ENCODE peak calls at places on chromosomes 2 and 18, in nine cellular contexts. O is A549, A is GM12878, L is ovary, K is sigmoid colon, C is K562, X is transverse colon, P is upper lobe of left lung, H is H1. S is an unnamed sample. For H3K4me1, the result is how much of the 10 kb centered on the place peaks cover.

GRCh38 chr2:218819103-218819502 is 12.5 kb downstream of the PRKAG3 start:
- DNase-seq in O (no peak), A (no peak), L (no peak), K (no peak), C (no peak), X (no peak), P (no peak), H (no peak), S (no peak)

GRCh38 chr2:210460863-210461227 is 15.7 kb downstream of the LANCL1 start:
- DNase-seq in O (no peak), A (no peak), L (no peak), K (no peak), C (no peak), X (no peak), P (no peak), H (no peak), S (no peak)

GRCh38 chr2:10557506-10558265 is 109.6 kb upstream of the ODC1 start:
- DNase-seq in O (no peak), A (no peak), L (no peak), K (no peak), C (no peak), X (no peak), P (peak), H (no peak), S (no peak)

GRCh38 chr2:138964413-138964812 is 184.2 kb upstream of the NXPH2 start:
- DNase-seq in O (no peak), A (no peak), L (no peak), K (no peak), C (no peak), X (no peak), P (no peak), H (no peak), S (no peak)

GRCh38 chr2:25421289-25421688 is 79.6 kb upstream of the DNMT3A start:
- DNase-seq in O (no peak), A (no peak), L (no peak), K (no peak), C (no peak), X (no peak), P (no peak), H (no peak), S (no peak)

GRCh38 chr18:49697049-49697448 is 116.3 kb downstream of the ACAA2 start:
- DNase-seq in O (no peak), A (no peak), L (no peak), K (no peak), C (no peak), X (no peak), P (no peak), H (no peak), S (no peak)

GRCh38 chr2:218332920-218333645 is 23.6 kb upstream of the CATIP start:
- DNase-seq in O (no peak), A (no peak), L (no peak), K (no peak), C (peak), X (no peak), P (no peak), H (no peak), S (no peak)

GRCh38 chr2:240465765-240466578 is 30.5 kb downstream of the GPC1 start:
- DNase-seq in O (no peak), A (no peak), L (peak), K (peak), C (no peak), X (peak), P (peak), H (no peak), S (no peak)

GRCh38 chr2:220528180-220528579 is 900.8 kb downstream of the SLC4A3 start:
- DNase-seq in O (no peak), A (no peak), L (no peak), K (no peak), C (no peak), X (no peak), P (no peak), H (no peak), S (no peak)

GRCh38 chr18:40911582-40912254 is 1043.3 kb upstream of the PIK3C3 start:
- DNase-seq in O (no peak), A (no peak), L (no peak), K (no peak), C (no peak), X (no peak), P (no peak), H (no peak), S (no peak)

GRCh38 chr2:180048256-180048655 is 41.2 kb upstream of the CWC22 start:
- DNase-seq in O (no peak), A (no peak), L (no peak), K (no peak), C (no peak), X (no peak), P (no peak), H (no peak), S (no peak)

GRCh38 chr18:59509477-59510173 is 150.6 kb upstream of the LMAN1 start:
- DNase-seq in O (no peak), A (no peak), L (peak), K (peak), C (no peak), X (peak), P (no peak), H (no peak), S (peak)

GRCh38 chr2:207122914-207123744 is 42.6 kb downstream of the KLF7 start:
- DNase-seq in O (no peak), A (no peak), L (no peak), K (no peak), C (no peak), X (no peak), P (no peak), H (no peak), S (no peak)

GRCh38 chr2:68828887-68829708 is 42.1 kb downstream of the BMP10 start:
- DNase-seq in O (peak), A (no peak), L (peak), K (peak), C (peak), X (peak), P (peak), H (no peak), S (peak)

GRCh38 chr2:215189393-215189792 is 51.0 kb upstream of the ABCA12 start:
- DNase-seq in O (no peak), A (no peak), L (no peak), K (no peak), C (no peak), X (no peak), P (no peak), H (no peak), S (no peak)

GRCh38 chr2:71938659-71939587 is 208.7 kb downstream of the CYP26B1 start:
- DNase-seq in O (no peak), A (no peak), L (no peak), K (no peak), C (no peak), X (peak), P (no peak), H (peak), S (no peak)

GRCh38 chr18:78069784-78070664 is 820.4 kb downstream of the GALR1 start:
- DNase-seq in O (no peak), A (no peak), L (no peak), K (peak), C (no peak), X (peak), P (no peak), H (no peak), S (peak)

GRCh38 chr2:148876589-148877402 is 1.8 kb downstream of the KIF5C start:
- DNase-seq in O (no peak), A (no peak), L (peak), K (no peak), C (peak), X (peak), P (peak), H (peak), S (no peak)

GRCh38 chr2:74747411-74748080 is 86.4 kb upstream of the HK2 start:
- DNase-seq in O (no peak), A (no peak), L (peak), K (no peak), C (no peak), X (no peak), P (no peak), H (no peak), S (no peak)

GRCh38 chr18:36427369-36427768 is 129.9 kb downstream of the FHOD3 start:
- DNase-seq in O (no peak), A (no peak), L (no peak), K (no peak), C (no peak), X (no peak), P (no peak), H (no peak), S (no peak)

GRCh38 chr2:224646242-224646846 is 61.2 kb upstream of the CUL3 start:
- DNase-seq in O (peak), A (no peak), L (no peak), K (no peak), C (peak), X (no peak), P (no peak), H (no peak), S (no peak)

GRCh38 chr2:80256396-80257167 is 48.0 kb downstream of the LRRTM1 start:
- DNase-seq in O (no peak), A (no peak), L (no peak), K (no peak), C (peak), X (no peak), P (no peak), H (no peak), S (no peak)

GRCh38 chr2:187915810-187916209 is 361.6 kb upstream of the TFPI start:
- DNase-seq in O (no peak), A (no peak), L (no peak), K (no peak), C (no peak), X (no peak), P (no peak), H (no peak), S (no peak)

GRCh38 chr2:217934321-217935131 is 68.3 kb downstream of the TNS1 start:
- DNase-seq in O (peak), A (no peak), L (no peak), K (peak), C (no peak), X (peak), P (no peak), H (no peak), S (peak)

GRCh38 chr18:45839415-45840395 is 14.2 kb downstream of the SIGLEC15 start:
- DNase-seq in O (no peak), A (no peak), L (no peak), K (no peak), C (peak), X (no peak), P (no peak), H (peak), S (no peak)

GRCh38 chr18:36688020-36688965 is 140.5 kb downstream of the TPGS2 start:
- DNase-seq in O (peak), A (peak), L (peak), K (no peak), C (peak), X (peak), P (no peak), H (peak), S (peak)

GRCh38 chr2:72862239-72862988 is 24.8 kb upstream of the SPR start:
- DNase-seq in O (peak), A (peak), L (peak), K (peak), C (peak), X (peak), P (peak), H (peak), S (peak)

GRCh38 chr2:201709747-201710146 is 11.3 kb upstream of the MPP4 start:
- DNase-seq in O (no peak), A (no peak), L (no peak), K (no peak), C (peak), X (no peak), P (no peak), H (no peak), S (no peak)

GRCh38 chr2:6545336-6545735 is 320.4 kb downstream of the CMPK2 start:
- DNase-seq in O (no peak), A (no peak), L (no peak), K (no peak), C (no peak), X (no peak), P (no peak), H (no peak), S (no peak)

GRCh38 chr2:86498468-86499260 is 57.5 kb downstream of the KDM3A start:
- DNase-seq in O (no peak), A (no peak), L (no peak), K (no peak), C (no peak), X (no peak), P (no peak), H (no peak), S (no peak)

GRCh38 chr2:73759904-73760303 is 20.0 kb downstream of the DUSP11 start:
- DNase-seq in O (no peak), A (no peak), L (no peak), K (no peak), C (no peak), X (no peak), P (no peak), H (no peak), S (no peak)

GRCh38 chr2:26922638-26923466 is 47.6 kb upstream of the MAPRE3 start:
- DNase-seq in O (peak), A (no peak), L (peak), K (peak), C (peak), X (peak), P (no peak), H (no peak), S (peak)

GRCh38 chr2:106596844-106597243 is 109.7 kb downstream of the CD8B2 start:
- DNase-seq in O (peak), A (no peak), L (no peak), K (no peak), C (peak), X (no peak), P (no peak), H (no peak), S (no peak)

GRCh38 chr18:70124139-70124538 is 81.3 kb downstream of the RTTN start:
- DNase-seq in O (no peak), A (no peak), L (no peak), K (no peak), C (no peak), X (no peak), P (no peak), H (no peak), S (no peak)

GRCh38 chr18:59388180-59388579 is 29.1 kb upstream of the LMAN1 start:
- DNase-seq in O (no peak), A (no peak), L (no peak), K (no peak), C (no peak), X (no peak), P (no peak), H (no peak), S (no peak)

GRCh38 chr2:70461414-70461813 is 92.2 kb downstream of the TGFA start:
- DNase-seq in O (no peak), A (no peak), L (no peak), K (no peak), C (no peak), X (no peak), P (no peak), H (no peak), S (no peak)

GRCh38 chr2:229240984-229241491 is 30.0 kb downstream of the PID1 start:
- DNase-seq in O (no peak), A (no peak), L (no peak), K (no peak), C (no peak), X (no peak), P (no peak), H (no peak), S (no peak)
- H3K27ac ChIP-seq in O (no peak), A (no peak), L (no peak), K (no peak), C (no peak), X (no peak), P (no peak), H (no peak), S (no peak)

GRCh38 chr2:172256886-172257285 is 154.2 kb upstream of the DLX2 start:
- DNase-seq in O (no peak), A (no peak), L (no peak), K (no peak), C (no peak), X (no peak), P (no peak), H (no peak), S (no peak)

GRCh38 chr2:172260379-172260778 is 157.7 kb upstream of the DLX2 start:
- DNase-seq in O (no peak), A (no peak), L (no peak), K (no peak), C (no peak), X (no peak), P (no peak), H (no peak), S (no peak)

GRCh38 chr2:172259835-172260234 is 157.1 kb upstream of the DLX2 start:
- DNase-seq in O (no peak), A (no peak), L (no peak), K (no peak), C (no peak), X (no peak), P (no peak), H (no peak), S (no peak)

GRCh38 chr2:172262486-172262885 is 159.8 kb upstream of the DLX2 start:
- DNase-seq in O (no peak), A (no peak), L (no peak), K (no peak), C (no peak), X (no peak), P (no peak), H (no peak), S (no peak)

DNA sequence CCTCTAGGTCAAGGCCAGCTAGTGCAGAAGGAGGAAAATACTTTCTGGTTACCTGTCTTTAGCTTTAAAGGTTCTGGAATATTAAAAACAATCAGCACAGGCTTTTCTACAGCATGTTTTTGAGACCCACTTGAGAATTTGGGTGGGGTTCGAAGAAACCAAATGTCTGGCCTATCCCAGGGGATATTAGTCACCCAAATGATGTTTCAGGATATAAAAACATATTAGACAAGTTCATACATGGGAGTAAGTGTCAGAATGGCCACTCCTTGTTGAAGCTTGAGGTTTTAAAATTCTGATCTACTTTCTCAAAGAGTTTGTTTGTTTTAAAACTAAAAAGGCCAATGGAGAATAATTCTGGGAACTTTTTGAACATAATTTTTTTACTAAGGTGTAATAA is 158.6 kb upstream of the DLX2 start:
- DNase-seq in O (no peak), A (no peak), L (no peak), K (no peak), C (no peak), X (no peak), P (no peak), H (no peak), S (no peak)
- TF ChIP-seq EP300 in O (no peak), A (no peak), L (no peak), K (no peak), C (no peak), X (no peak), P (no peak), H (no peak), S (no peak)

GRCh38 chr2:64605991-64606494 is 47.7 kb downstream of the SERTAD2 start:
- DNase-seq in O (no peak), A (no peak), L (no peak), K (peak), C (no peak), X (no peak), P (no peak), H (no peak), S (no peak)

GRCh38 chr2:64604155-64604554 is 49.6 kb downstream of the SERTAD2 start:
- DNase-seq in O (no peak), A (no peak), L (no peak), K (peak), C (no peak), X (no peak), P (no peak), H (no peak), S (no peak)

GRCh38 chr2:64606495-64607363 is 47.0 kb downstream of the SERTAD2 start:
- DNase-seq in O (no peak), A (peak), L (peak), K (peak), C (peak), X (peak), P (no peak), H (peak), S (peak)

GRCh38 chr2:64607381-64607780 is 46.3 kb downstream of the SERTAD2 start:
- DNase-seq in O (no peak), A (no peak), L (no peak), K (peak), C (no peak), X (no peak), P (no peak), H (no peak), S (no peak)

DNA sequence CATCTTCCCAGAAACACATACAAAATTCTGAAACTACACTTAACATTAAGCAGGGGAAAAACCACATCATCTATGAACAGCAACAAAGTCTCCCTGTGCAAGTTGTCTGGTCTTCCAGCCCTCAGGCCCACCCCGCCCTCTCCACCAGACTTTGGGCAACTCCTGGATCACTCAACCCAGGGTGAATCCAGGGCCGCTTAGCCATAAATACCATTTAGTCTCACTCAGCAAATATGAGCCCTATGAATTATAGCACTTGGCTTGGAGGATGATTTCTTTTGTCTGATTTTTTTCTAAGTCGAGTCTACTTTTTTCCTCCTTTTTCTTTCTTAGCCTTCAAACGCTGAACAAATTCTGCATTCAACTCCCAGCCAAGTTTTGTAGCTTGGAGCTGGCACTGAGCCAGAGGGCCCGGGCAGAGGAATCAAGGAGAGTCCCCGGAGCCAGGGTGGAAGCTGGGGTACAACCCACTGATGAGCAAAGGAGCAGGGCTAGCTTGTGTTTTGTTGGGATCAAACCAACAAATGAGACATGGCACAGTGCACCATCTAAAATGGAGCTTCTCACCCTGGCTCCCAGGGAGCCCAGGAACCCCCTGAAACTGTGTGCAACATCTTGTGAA is 48.7 kb downstream of the SERTAD2 start:
- DNase-seq in O (no peak), A (no peak), L (peak), K (no peak), C (no peak), X (no peak), P (no peak), H (no peak), S (no peak)
- H3K4me1 ChIP-seq in O (under half), A (under half), L (under half), K (under half), C (under half), X (half or more), P (under half), H (under half), S (under half)

GRCh38 chr18:13218376-13219011 is at the start of gene LDLRAD4:
- DNase-seq in O (no peak), A (no peak), L (peak), K (peak), C (no peak), X (peak), P (peak), H (peak), S (no peak)

GRCh38 chr18:13219012-13219396 is 444 bp downstream of the LDLRAD4 start:
- DNase-seq in O (no peak), A (no peak), L (no peak), K (no peak), C (no peak), X (no peak), P (no peak), H (no peak), S (no peak)

GRCh38 chr18:13219576-13219975 is 1.0 kb downstream of the LDLRAD4 start:
- DNase-seq in O (no peak), A (no peak), L (no peak), K (no peak), C (no peak), X (no peak), P (no peak), H (no peak), S (no peak)

GRCh38 chr18:13221821-13222220 is 3.3 kb downstream of the LDLRAD4 start:
- DNase-seq in O (no peak), A (no peak), L (no peak), K (peak), C (no peak), X (peak), P (no peak), H (no peak), S (no peak)

DNA sequence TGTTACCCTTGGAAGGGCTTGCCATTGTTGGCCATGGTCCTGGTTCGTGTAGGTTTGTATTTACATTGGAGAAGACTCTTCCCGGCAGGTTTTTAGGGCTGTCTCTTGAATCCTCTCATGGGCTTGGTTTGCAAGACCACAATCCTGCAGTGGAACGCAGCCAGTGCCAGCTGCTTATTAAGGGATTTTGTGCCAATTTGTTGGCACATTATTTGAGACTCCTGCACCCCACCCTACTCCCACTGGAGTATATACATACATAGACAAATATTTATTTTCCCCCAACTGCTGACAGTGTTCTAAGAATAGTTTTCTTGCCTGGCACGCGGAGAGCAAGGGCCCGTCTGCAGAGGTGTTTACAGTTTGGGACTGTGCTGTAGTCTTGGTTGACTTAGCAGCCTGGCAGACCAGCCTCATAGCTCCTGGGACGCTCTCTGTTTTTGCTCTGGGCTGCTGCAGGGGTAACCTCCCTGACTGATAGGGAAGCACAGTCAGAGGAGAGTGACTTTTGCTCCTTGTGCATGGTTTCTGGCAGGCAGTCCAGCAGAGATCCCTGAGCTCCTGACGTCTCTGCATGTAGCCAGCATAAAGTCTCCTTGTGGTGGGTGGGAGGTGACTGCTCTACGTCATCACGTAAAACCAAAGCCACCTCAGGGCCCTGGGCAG is 1.9 kb downstream of the LDLRAD4 start:
- DNase-seq in O (no peak), A (no peak), L (no peak), K (no peak), C (no peak), X (peak), P (no peak), H (no peak), S (no peak)
- H3K27ac ChIP-seq in O (no peak), A (no peak), L (no peak), K (peak), C (no peak), X (peak), P (no peak), H (no peak), S (peak)

GRCh38 chr2:216286616-216287231 is 85.6 kb downstream of the MARCHF4 start:
- DNase-seq in O (no peak), A (no peak), L (no peak), K (no peak), C (peak), X (no peak), P (no peak), H (no peak), S (no peak)
- TF ChIP-seq EP300 in O (no peak), A (no peak), L (no peak), K (no peak), C (no peak), X (no peak), P (no peak), H (no peak), S (no peak)

S was measured in tibial nerve.